ENCODE peak calls at places on chromosomes 3 and 15, in seven cellular contexts. R is suprapubic skin, E is NB4, D is breast epithelium, X is spleen, U is HCT116, W is right lobe of liver. G is an unnamed sample.

GRCh38 chr3:14223595-14223994 is 45.0 kb downstream of the LSM3 start:
- DNase-seq in R (no peak), E (no peak), U (no peak), W (no peak), X (no peak), D (no peak), G (no peak)

GRCh38 chr15:61100512-61100911 is 128.6 kb downstream of the RORA start:
- DNase-seq in X (no peak), U (no peak), W (no peak), R (no peak), E (no peak), D (no peak), G (no peak)

GRCh38 chr15:67101981-67102929 is 36.9 kb downstream of the SMAD3 start:
- DNase-seq in U (no peak), R (no peak), E (no peak), D (no peak), W (no peak), X (peak), G (no peak)

GRCh38 chr3:150150633-150151032 is 179.9 kb upstream of the PFN2 start:
- DNase-seq in U (no peak), D (no peak), R (no peak), X (no peak), E (no peak), W (no peak), G (no peak)

GRCh38 chr3:9916734-9917680 is at the start of gene IL17RC:
- DNase-seq in E (peak), D (peak), U (peak), R (peak), X (peak), W (peak), G (peak)

GRCh38 chr3:107198522-107199271 is 178.5 kb upstream of the CCDC54 start:
- DNase-seq in X (no peak), E (no peak), W (no peak), R (no peak), D (no peak), U (no peak), G (no peak)

GRCh38 chr15:60384526-60385127 is 13.2 kb downstream of the ANXA2 start:
- DNase-seq in U (no peak), R (no peak), W (no peak), X (no peak), E (no peak), D (no peak), G (no peak)

GRCh38 chr3:185062221-185062620 is 90.6 kb downstream of the C3orf70 start:
- DNase-seq in U (no peak), R (no peak), W (no peak), X (no peak), D (no peak), E (no peak), G (no peak)

GRCh38 chr15:89349212-89349558 is 14.6 kb upstream of the POLG start:
- DNase-seq in D (no peak), E (no peak), R (no peak), U (no peak), X (no peak), W (no peak), G (no peak)

GRCh38 chr3:42443292-42443691 is 32.9 kb upstream of the LYZL4 start:
- DNase-seq in D (no peak), W (no peak), U (no peak), R (no peak), X (no peak), E (no peak), G (no peak)

GRCh38 chr3:45064512-45065372 is 38.6 kb downstream of the CLEC3B start:
- DNase-seq in D (no peak), R (no peak), E (peak), X (no peak), W (no peak), U (peak), G (no peak)

GRCh38 chr3:66836363-66837152 is 161.5 kb upstream of the KBTBD8 start:
- DNase-seq in R (no peak), X (no peak), U (no peak), W (no peak), D (no peak), E (no peak), G (no peak)

GRCh38 chr3:167602041-167602440 is 51.7 kb downstream of the WDR49 start:
- DNase-seq in X (no peak), E (no peak), D (no peak), U (no peak), R (no peak), W (no peak), G (no peak)

GRCh38 chr3:45987368-45988099 is 8.1 kb downstream of the FYCO1 start:
- DNase-seq in R (no peak), W (no peak), E (peak), U (no peak), X (no peak), D (no peak), G (peak)

GRCh38 chr3:56921573-56922571 is 120.1 kb upstream of the ARHGEF3 start:
- DNase-seq in W (no peak), X (no peak), D (no peak), U (no peak), R (no peak), E (no peak), G (no peak)

GRCh38 chr3:171748341-171748918 is 61.9 kb downstream of the PLD1 start:
- DNase-seq in X (no peak), D (no peak), W (no peak), U (no peak), E (no peak), R (no peak), G (no peak)

GRCh38 chr3:40096561-40097506 is 212.7 kb upstream of the EIF1B start:
- DNase-seq in E (no peak), W (peak), X (no peak), R (no peak), D (peak), U (no peak), G (no peak)

GRCh38 chr3:11476814-11477213 is 166.9 kb downstream of the VGLL4 start:
- DNase-seq in E (no peak), X (no peak), D (no peak), R (no peak), U (no peak), W (no peak), G (no peak)

GRCh38 chr15:90873998-90874605 is 5.7 kb downstream of the FURIN start:
- DNase-seq in E (peak), R (peak), X (peak), W (peak), D (no peak), U (no peak), G (no peak)

GRCh38 chr3:195240171-195240701 is 30.7 kb downstream of the XXYLT1 start:
- DNase-seq in U (no peak), D (no peak), E (no peak), R (no peak), X (no peak), W (peak), G (peak)

GRCh38 chr15:63764124-63764827 is 69.5 kb downstream of the HERC1 start:
- DNase-seq in R (no peak), E (no peak), U (no peak), X (no peak), W (no peak), D (no peak), G (no peak)

DNA sequence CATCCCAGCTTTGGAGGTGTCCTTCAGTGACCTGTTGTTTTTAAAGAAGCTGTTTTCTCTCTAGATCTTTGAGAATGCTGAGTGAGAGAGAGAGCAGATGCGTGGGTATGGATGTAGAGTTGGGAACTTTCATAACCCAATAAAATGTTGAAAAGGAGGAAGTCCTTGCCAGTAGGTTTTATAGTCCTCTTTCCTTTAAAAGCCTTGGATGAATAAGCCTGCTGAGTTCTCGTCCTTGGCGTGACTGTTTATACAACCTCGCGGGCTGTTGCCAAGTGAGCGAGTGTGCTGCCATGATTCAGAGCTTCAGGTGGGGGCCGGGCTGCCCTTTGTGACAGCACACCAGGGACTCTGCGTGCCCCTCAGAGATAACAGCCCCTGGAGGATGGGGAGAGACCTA is 18.4 kb downstream of the MYZAP start:
- DNase-seq in X (no peak), E (peak), U (peak), D (peak), W (no peak), R (no peak), G (no peak)
- TF ChIP-seq POLR2A in X (no peak), E (no peak), U (no peak), D (no peak), W (no peak), R (no peak), G (no peak)

GRCh38 chr15:81301385-81301784 is 22.6 kb downstream of the STARD5 start:
- DNase-seq in D (no peak), U (no peak), W (no peak), E (no peak), R (no peak), X (no peak), G (no peak)
- H3K4me3 ChIP-seq in D (no peak), U (no peak), W (no peak), E (no peak), R (no peak), X (peak), G (no peak)

GRCh38 chr15:70761046-70761445 is 2.3 kb downstream of the UACA start:
- DNase-seq in R (no peak), D (no peak), W (no peak), E (no peak), U (no peak), X (no peak), G (no peak)

GRCh38 chr15:70762469-70763119 is 764 bp downstream of the UACA start:
- DNase-seq in D (peak), X (peak), U (peak), E (peak), R (peak), W (peak), G (peak)

GRCh38 chr15:70761931-70762468 is 1.4 kb downstream of the UACA start:
- DNase-seq in W (no peak), X (no peak), R (no peak), U (no peak), E (no peak), D (no peak), G (no peak)

GRCh38 chr15:70763950-70764730 is 782 bp upstream of the UACA start:
- DNase-seq in R (no peak), D (no peak), X (no peak), E (no peak), W (no peak), U (no peak), G (no peak)

DNA sequence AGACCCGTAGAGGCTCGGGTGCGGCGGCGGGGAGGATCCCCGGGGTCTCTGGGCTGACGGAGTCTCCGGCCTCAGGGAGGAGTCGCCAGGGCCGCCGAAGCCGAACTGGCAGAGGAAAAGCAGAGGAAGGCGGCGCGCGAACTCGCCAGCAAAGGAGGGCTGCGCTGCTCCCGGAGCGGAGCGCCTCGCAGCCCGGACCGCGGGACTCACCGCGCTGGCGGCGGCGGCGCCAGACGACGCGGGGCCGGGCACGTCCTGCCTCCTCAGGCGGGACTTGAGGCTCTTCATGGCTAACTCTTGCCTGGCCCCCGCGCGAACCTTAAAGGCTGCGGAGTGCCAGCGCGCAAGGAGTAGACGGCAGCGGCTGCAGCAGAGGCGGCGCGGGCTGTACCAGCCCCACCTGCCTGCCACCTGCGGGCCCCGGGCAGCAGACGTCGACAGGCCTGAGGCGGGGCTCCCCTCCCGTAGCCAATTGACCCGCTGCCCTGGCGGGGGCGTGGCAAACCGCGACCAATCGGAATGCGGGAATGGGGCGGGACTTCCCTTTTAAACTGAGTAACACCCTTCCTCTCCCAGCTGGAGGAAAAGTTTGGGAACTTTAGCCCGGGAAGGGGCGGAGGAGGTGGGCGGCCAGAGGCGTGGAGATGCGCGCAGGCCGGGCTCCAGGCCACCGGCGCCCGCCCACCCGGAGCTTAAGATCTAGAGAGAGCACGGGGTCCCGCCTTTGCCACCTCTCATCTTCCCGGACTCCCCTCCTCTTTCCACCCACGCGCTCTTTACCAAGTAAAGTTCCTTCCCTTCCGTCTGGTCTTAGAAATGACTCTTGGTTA is at the start of gene UACA:
- DNase-seq in D (peak), R (peak), W (peak), E (peak), X (peak), U (peak), G (peak)
- TF ChIP-seq POLR2A in D (peak), R (peak), W (peak), E (no peak), X (peak), U (peak), G (peak)

GRCh38 chr3:113626513-113627371 is 69.7 kb downstream of the USF3 start:
- DNase-seq in U (peak), W (peak), D (no peak), R (no peak), X (peak), E (peak), G (no peak)
- H3K4me3 ChIP-seq in U (peak), W (peak), D (peak), R (no peak), X (no peak), E (no peak), G (no peak)

DNA sequence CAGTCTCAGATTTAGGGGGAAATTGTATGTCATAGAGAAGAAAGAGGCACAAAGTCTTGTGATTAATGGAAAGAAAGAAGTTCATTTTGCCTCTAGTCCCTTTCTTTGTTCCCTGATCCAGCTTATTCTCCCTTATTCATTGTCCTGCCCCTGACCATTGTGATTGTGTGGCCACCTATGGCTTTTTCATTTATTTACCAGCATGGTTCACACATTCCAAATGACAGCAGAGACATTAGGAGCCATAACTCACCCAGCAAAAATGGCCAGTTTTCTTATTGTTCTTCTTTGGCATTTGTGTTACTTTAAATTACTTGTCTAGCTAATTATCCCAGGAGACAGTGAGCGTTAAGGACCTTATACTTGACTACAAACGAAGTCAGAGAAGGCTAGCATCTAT is 36.3 kb upstream of the SGO1 start:
- DNase-seq in E (no peak), R (no peak), D (no peak), X (no peak), U (no peak), W (no peak), G (no peak)
- TF ChIP-seq POLR2A in E (no peak), R (no peak), D (no peak), X (no peak), U (no peak), W (no peak), G (no peak)

DNA sequence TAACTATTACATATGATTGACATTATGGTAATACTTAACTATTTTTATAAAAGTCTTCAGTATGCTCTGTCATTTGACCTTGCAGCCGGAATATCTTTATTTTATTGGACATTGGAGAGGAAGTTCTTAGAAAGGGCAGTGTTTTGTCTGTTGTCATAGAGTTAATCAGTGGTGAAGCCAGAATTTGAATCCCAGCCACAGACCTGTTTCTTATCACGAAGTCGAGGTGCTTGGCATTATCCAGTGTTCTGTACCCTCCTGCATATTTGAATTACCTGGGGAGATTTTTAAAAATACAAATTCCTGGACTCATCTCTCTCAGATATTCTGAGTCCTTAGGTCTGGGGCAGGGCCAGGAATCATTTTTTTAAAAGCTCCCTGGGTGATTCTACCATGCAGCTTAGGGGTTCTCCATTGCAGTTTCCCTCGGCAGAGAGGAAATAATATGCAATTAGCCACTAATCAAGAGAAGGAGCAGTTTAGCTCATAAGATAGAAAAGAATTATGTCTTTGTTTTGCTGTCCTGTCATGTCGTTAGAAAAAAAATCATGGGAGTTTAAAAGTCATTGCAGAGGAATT is 195.6 kb upstream of the CFAP20DC start:
- DNase-seq in X (no peak), D (no peak), R (no peak), U (no peak), W (no peak), E (no peak), G (no peak)
- H3K4me3 ChIP-seq in X (no peak), D (no peak), R (no peak), U (no peak), W (no peak), E (no peak), G (no peak)

DNA sequence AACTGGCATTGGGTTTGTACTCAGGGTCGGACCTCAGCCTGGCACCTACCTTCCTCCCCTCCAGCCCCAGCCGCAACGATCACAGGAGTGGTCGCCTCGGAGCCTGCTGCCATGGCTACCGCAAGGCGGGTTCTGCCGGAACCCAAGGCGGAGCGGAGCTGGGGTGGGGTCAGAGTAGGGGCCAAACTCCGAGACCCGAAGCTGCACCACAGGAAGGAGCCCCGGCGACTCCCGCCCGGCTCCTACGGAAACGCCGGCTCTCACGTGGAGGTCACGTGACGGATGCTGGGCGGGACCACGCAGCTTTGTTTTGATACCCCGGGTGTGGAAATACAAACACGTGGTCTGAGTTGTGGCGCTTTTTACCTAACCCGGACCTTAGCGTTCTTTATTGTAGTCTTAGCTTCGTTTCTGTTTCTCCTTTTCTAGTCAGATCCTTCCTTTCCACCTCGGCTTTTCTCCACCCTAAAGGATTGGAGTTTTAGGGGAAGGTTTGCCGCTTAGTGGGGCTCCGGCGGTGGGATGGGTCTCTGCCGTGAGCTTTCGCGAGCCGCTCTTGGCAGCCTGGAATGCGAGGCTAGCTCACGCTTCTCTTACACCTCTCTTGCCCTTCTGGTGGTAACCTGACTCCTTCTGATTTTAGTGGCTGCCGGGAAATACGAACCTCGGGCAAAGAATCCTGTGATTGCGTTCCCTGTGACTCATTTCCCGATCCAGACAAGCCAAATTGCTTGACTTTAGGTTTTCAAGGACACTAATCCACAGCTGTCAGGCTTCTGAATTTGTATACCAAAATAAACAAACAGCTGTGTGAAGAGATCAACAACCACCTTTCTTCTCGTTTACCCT is at the start of gene HSPBAP1:
- DNase-seq in U (peak), W (peak), X (peak), E (peak), D (peak), R (peak), G (peak)
- TF ChIP-seq POLR2A in U (peak), W (peak), X (peak), E (peak), D (no peak), R (no peak), G (no peak)